ENCODE peak calls at places on chromosomes 11 and 22, in five cellular contexts. X is right lobe of liver, B is GM23338, L is gastrocnemius medialis, Y is fibroblast of lung. K is an unnamed sample.

GRCh38 chr11:10309163-10310093 is 4.6 kb downstream of the ADM start:
- DNase-seq in X (peak; percentile 88), B (peak; percentile 32), Y (peak; percentile 83), L (peak; percentile 94), K (peak; percentile 64)

GRCh38 chr11:131910491-131911387 is 540.3 kb downstream of the NTM start:
- DNase-seq in B (peak; percentile 61), Y (peak; percentile 48), L (no peak), X (no peak), K (no peak)

GRCh38 chr22:36467946-36468345 is 13.5 kb downstream of the TXN2 start:
- DNase-seq in L (peak; percentile 87), B (no peak), X (no peak), Y (peak; percentile 97), K (no peak)

GRCh38 chr22:33166206-33166605 is 108.0 kb upstream of the SYN3 start:
- DNase-seq in B (peak; percentile 62), X (no peak), L (no peak), Y (no peak), K (no peak)

GRCh38 chr11:9072790-9073189 is 18.6 kb downstream of the SCUBE2 start:
- DNase-seq in X (no peak), Y (no peak), L (no peak), B (no peak), K (no peak)

GRCh38 chr11:119337581-119338317 is 2.9 kb downstream of the C1QTNF5 start:
- DNase-seq in X (peak; percentile 44), B (peak; percentile 84), L (peak; percentile 15), Y (peak; percentile 83), K (no peak)

GRCh38 chr11:19311306-19312030 is 70.7 kb upstream of the E2F8 start:
- DNase-seq in B (peak; percentile 83), X (peak; percentile 75), Y (peak; percentile 63), L (peak; percentile 29), K (peak; percentile 71)

GRCh38 chr22:23245045-23245798 is 64.9 kb downstream of the BCR start:
- DNase-seq in L (no peak), B (no peak), Y (peak; percentile 46), X (no peak), K (no peak)

GRCh38 chr11:109668973-109669634 is 247.1 kb downstream of the C11orf87 start:
- DNase-seq in X (no peak), Y (no peak), B (no peak), L (no peak), K (no peak)

GRCh38 chr22:40446203-40446602 is 75.8 kb downstream of the SGSM3 start:
- DNase-seq in L (no peak), B (no peak), X (no peak), Y (no peak), K (no peak)

GRCh38 chr11:100963375-100963774 is 166.2 kb downstream of the PGR start:
- DNase-seq in L (no peak), X (no peak), Y (no peak), B (no peak), K (no peak)

GRCh38 chr11:68946416-68947090 is 34.2 kb downstream of the MRGPRD start:
- DNase-seq in Y (peak; percentile 92), B (no peak), L (no peak), X (no peak), K (no peak)

GRCh38 chr11:84628871-84629625 is 998.1 kb downstream of the DLG2 start:
- DNase-seq in B (no peak), Y (no peak), L (no peak), X (no peak), K (no peak)

GRCh38 chr11:102447193-102447592 is 5.4 kb downstream of the TMEM123 start:
- DNase-seq in B (no peak), Y (no peak), L (no peak), X (no peak), K (no peak)

GRCh38 chr11:9150501-9150900 is 59.1 kb upstream of the SCUBE2 start:
- DNase-seq in L (no peak), B (no peak), Y (peak; percentile 48), X (no peak), K (no peak)

GRCh38 chr22:44389181-44389580 is 76.4 kb upstream of the SHISAL1 start:
- DNase-seq in X (no peak), L (no peak), Y (no peak), B (no peak), K (peak; percentile 9)

GRCh38 chr11:111944139-111944538 is 7.0 kb downstream of the DIXDC1 start:
- DNase-seq in B (peak; percentile 52), X (no peak), L (no peak), Y (peak; percentile 67), K (no peak)

GRCh38 chr11:32053151-32053550 is 37.7 kb upstream of the RCN1 start:
- DNase-seq in L (no peak), Y (no peak), B (no peak), X (no peak), K (no peak)

GRCh38 chr22:38967451-38968450 is 10.3 kb downstream of the APOBEC3A start:
- DNase-seq in Y (no peak), B (no peak), X (no peak), L (peak; percentile 39), K (no peak)

GRCh38 chr22:39292561-39293074 is 26.8 kb downstream of the RPL3 start:
- DNase-seq in B (peak; percentile 47), L (peak; percentile 78), Y (peak; percentile 86), X (peak; percentile 96), K (peak; percentile 94)

GRCh38 chr11:34223021-34223813 is 117.8 kb downstream of the NAT10 start:
- DNase-seq in X (no peak), B (no peak), L (peak; percentile 22), Y (peak; percentile 73), K (peak; percentile 60)

GRCh38 chr22:25628494-25628893 is 64.0 kb downstream of the GRK3 start:
- DNase-seq in L (no peak), B (no peak), X (no peak), Y (no peak), K (no peak)

GRCh38 chr11:8070417-8071101 is 10.5 kb upstream of the TUB start:
- DNase-seq in Y (peak; percentile 74), L (no peak), B (peak; percentile 60), X (peak; percentile 23), K (no peak)

GRCh38 chr11:68309621-68310185 is 2.7 kb upstream of the LRP5 start:
- DNase-seq in L (no peak), Y (no peak), B (no peak), X (no peak), K (no peak)

GRCh38 chr22:19821523-19822300 is 33.0 kb downstream of the GNB1L start:
- DNase-seq in Y (no peak), L (no peak), X (peak; percentile 44), B (no peak), K (no peak)

GRCh38 chr11:74437441-74437840 is 29.9 kb downstream of the KCNE3 start:
- DNase-seq in Y (no peak), L (no peak), B (no peak), X (no peak), K (no peak)

GRCh38 chr11:116712428-116712827 is 60.4 kb downstream of the BUD13 start:
- DNase-seq in Y (no peak), L (no peak), B (no peak), X (no peak), K (no peak)

GRCh38 chr11:116714902-116715301 is 57.9 kb downstream of the BUD13 start:
- DNase-seq in X (no peak), Y (no peak), L (no peak), B (peak; percentile 30), K (no peak)

GRCh38 chr11:116716617-116717016 is 56.2 kb downstream of the BUD13 start:
- DNase-seq in B (no peak), L (no peak), Y (no peak), X (no peak), K (no peak)

GRCh38 chr11:116719102-116719501 is 53.7 kb downstream of the BUD13 start:
- DNase-seq in L (no peak), X (no peak), Y (no peak), B (no peak), K (no peak)

DNA sequence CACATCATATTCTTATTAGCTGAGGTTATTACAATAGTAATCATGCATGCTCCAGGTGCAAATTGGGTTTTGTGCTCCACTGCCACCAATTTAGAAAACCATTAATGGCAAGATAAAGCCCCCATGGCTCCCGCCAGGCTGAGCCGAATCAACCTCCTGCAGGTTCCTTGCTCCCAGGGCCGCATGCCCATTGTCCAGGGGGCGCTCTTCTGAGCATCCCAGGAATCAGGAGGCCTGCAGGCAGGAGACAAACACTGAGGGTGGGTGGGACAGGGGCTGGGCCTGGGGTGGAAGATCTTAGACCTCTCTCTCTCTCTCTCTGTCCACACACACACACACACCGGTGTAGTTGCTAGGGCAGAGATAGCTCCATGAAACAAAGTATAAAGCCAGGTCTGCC is 57.4 kb downstream of the BUD13 start:
- DNase-seq in B (peak; percentile 75), L (no peak), Y (no peak), X (no peak), K (no peak)
- TF ChIP-seq CTCF in B (peak; percentile 57), L (no peak), Y (no peak), X (no peak), K (no peak)

GRCh38 chr11:47857485-47858168 is 9.5 kb upstream of the NUP160 start:
- DNase-seq in Y (no peak), B (no peak), L (no peak), X (no peak), K (no peak)
- H3K4me1 ChIP-seq in Y (peaks cover 6% of the 10 kb centered on the region), B (no peaks in the 10 kb centered on the region), L (no peaks in the 10 kb centered on the region), X (no peaks in the 10 kb centered on the region), K (peaks cover 26% of the 10 kb centered on the region)

GRCh38 chr11:72824020-72824419 is 9.8 kb downstream of the ATG16L2 start:
- DNase-seq in B (no peak), X (no peak), Y (no peak), L (no peak), K (no peak)

GRCh38 chr11:72820439-72821139 is 6.4 kb downstream of the ATG16L2 start:
- DNase-seq in X (no peak), L (no peak), B (no peak), Y (no peak), K (no peak)

GRCh38 chr11:72823105-72823804 is 9.0 kb downstream of the ATG16L2 start:
- DNase-seq in X (no peak), L (no peak), Y (no peak), B (no peak), K (no peak)

GRCh38 chr11:72821221-72821919 is 7.2 kb downstream of the ATG16L2 start:
- DNase-seq in Y (no peak), L (no peak), B (peak; percentile 54), X (peak; percentile 49), K (no peak)

DNA sequence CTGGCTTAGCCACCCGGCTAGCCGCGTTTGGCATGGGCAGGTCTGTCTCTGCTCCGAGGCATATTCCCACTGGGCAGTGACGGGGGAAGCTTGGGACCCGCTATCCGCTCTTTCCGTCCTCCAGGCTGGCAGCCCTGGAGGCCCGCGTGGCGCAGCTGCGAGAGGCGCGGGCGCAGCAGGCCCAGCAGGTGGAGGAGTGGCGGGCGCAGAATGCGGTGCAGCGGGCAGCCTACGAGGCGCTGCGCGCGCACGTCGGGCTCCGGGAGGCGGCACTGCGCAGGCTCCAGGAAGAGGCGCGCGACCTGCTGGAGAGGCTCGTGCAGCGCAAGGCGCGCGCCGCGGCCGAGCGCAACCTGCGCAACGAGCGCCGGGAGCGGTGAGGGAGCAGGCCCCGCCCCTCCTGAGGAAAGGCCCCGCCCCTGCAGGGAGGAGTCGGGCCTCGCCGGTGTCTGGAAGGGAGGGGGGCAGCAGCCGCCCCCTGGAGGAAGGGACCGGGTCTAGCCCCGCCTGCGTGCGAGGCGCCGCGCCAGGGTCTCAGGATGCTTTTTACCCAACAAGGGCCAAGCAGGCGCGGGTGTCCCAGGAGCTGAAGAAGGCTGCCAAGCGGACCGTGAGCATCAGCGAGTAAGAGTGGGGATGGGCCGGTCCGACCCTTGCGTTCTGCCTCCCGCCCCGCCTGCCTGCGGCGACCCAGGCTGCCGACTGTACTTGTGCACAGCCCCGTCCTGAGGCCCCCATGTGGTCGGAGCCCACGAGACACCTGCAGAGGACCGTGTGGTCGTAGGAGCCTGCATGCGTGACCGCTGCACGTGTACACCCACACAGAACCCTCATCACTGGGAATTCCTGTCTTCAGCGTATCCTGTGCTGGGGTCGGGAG is 7.9 kb downstream of the ATG16L2 start:
- DNase-seq in X (peak; percentile 91), L (peak; percentile 88), Y (peak; percentile 83), B (peak; percentile 96), K (peak; percentile 88)
- H3K4me3 ChIP-seq in X (peak overlapping the region; percentile 54), L (peak overlapping the region; percentile 69), Y (peak overlapping the region; percentile 59), B (peak overlapping the region; percentile 74), K (peak overlapping the region; percentile 56)

GRCh38 chr11:1869427-1870325 is 16.8 kb downstream of the LSP1 start:
- DNase-seq in L (no peak), X (no peak), Y (no peak), B (peak; percentile 31), K (no peak)
- TF ChIP-seq CTCF in L (no peak), X (no peak), Y (no peak), B (no peak), K (peak; percentile 25)

K was measured in heart right ventricle.